ENCODE peak calls at places on chromosome 19, in seven cellular contexts. R, S, Y, D, W, O and Q are unnamed samples.
A peak's percentile ranks its signal among the peaks of the same experiment; 100 is the strongest.

GRCh38 chr19:16628984-16629691 is 1.1 kb upstream of the MED26 start:
- DNase-seq in R (no peak), S (peak; percentile 9), Y (peak; percentile 65), D (peak; percentile 39), W (peak; percentile 33), O (no peak), Q (no peak)

GRCh38 chr19:18802354-18802753 is 11.2 kb upstream of the COMP start:
- DNase-seq in R (peak; percentile 89), S (no peak), Y (no peak), D (no peak), W (no peak), O (no peak), Q (no peak)

GRCh38 chr19:13119654-13120053 is 1.6 kb downstream of the NACC1 start:
- DNase-seq in R (peak; percentile 20), S (no peak), Y (no peak), D (no peak), W (no peak), O (no peak), Q (no peak)

GRCh38 chr19:24062222-24062621 is 24.8 kb upstream of the ZNF254 start:
- DNase-seq in R (no peak), S (no peak), Y (no peak), D (no peak), W (no peak), O (no peak), Q (no peak)

GRCh38 chr19:3269972-3270667 is 45.7 kb downstream of the CELF5 start:
- DNase-seq in R (no peak), S (no peak), Y (no peak), D (no peak), W (no peak), O (no peak), Q (no peak)

GRCh38 chr19:13859361-13859880 is 17.5 kb upstream of the NANOS3 start:
- DNase-seq in R (no peak), S (no peak), Y (no peak), D (no peak), W (no peak), O (no peak), Q (no peak)

GRCh38 chr19:56403261-56403660 is 871 bp upstream of the ZNF583 start:
- DNase-seq in R (no peak), S (no peak), Y (no peak), D (no peak), W (no peak), O (peak; percentile 1), Q (no peak)

GRCh38 chr19:9913237-9914000 is 22.9 kb downstream of the OLFM2 start:
- DNase-seq in R (peak; percentile 50), S (peak; percentile 48), Y (peak; percentile 15), D (no peak), W (no peak), O (peak; percentile 71), Q (no peak)

GRCh38 chr19:16915135-16915534 is 26.3 kb downstream of the F2RL3 start:
- DNase-seq in R (no peak), S (no peak), Y (no peak), D (no peak), W (no peak), O (no peak), Q (no peak)

GRCh38 chr19:30227071-30227621 is 145.0 kb upstream of the ZNF536 start:
- DNase-seq in R (no peak), S (peak; percentile 45), Y (no peak), D (no peak), W (no peak), O (no peak), Q (no peak)

GRCh38 chr19:12543855-12544254 is 7.4 kb downstream of the ZNF564 start:
- DNase-seq in R (no peak), S (no peak), Y (no peak), D (no peak), W (no peak), O (no peak), Q (no peak)

GRCh38 chr19:15248648-15249559 is 16.7 kb upstream of the EPHX3 start:
- DNase-seq in R (no peak), S (peak; percentile 44), Y (peak; percentile 74), D (peak; percentile 94), W (no peak), O (no peak), Q (no peak)

GRCh38 chr19:50003254-50003788 is 21.9 kb downstream of the VRK3 start:
- DNase-seq in R (no peak), S (no peak), Y (no peak), D (no peak), W (no peak), O (no peak), Q (no peak)

GRCh38 chr19:16470911-16471811 is 609 bp downstream of the EPS15L1 start:
- DNase-seq in R (no peak), S (no peak), Y (peak; percentile 26), D (peak; percentile 36), W (no peak), O (no peak), Q (no peak)

GRCh38 chr19:35346193-35347052 is 1.3 kb upstream of the FFAR1 start:
- DNase-seq in R (peak; percentile 19), S (no peak), Y (peak; percentile 63), D (no peak), W (peak; percentile 74), O (no peak), Q (no peak)

GRCh38 chr19:54473071-54473941 is at the start of gene CDC42EP5:
- DNase-seq in R (peak; percentile 40), S (no peak), Y (peak; percentile 86), D (peak; percentile 76), W (no peak), O (peak; percentile 59), Q (no peak)

GRCh38 chr19:3784607-3785463 is 1.3 kb downstream of the MATK start:
- DNase-seq in R (peak; percentile 27), S (no peak), Y (no peak), D (no peak), W (no peak), O (no peak), Q (peak; percentile 45)

GRCh38 chr19:47618771-47619170 is 9.8 kb downstream of the BICRA start:
- DNase-seq in R (no peak), S (no peak), Y (peak; percentile 44), D (no peak), W (no peak), O (no peak), Q (no peak)

GRCh38 chr19:17686592-17687042 is 1.5 kb downstream of the UNC13A start:
- DNase-seq in R (peak; percentile 87), S (peak; percentile 8), Y (no peak), D (no peak), W (no peak), O (peak; percentile 5), Q (no peak)

GRCh38 chr19:49374665-49375434 is 11.2 kb downstream of the DKKL1 start:
- DNase-seq in R (no peak), S (no peak), Y (no peak), D (no peak), W (no peak), O (no peak), Q (no peak)

GRCh38 chr19:12695090-12695489 is 1.3 kb downstream of the FBXW9 start:
- DNase-seq in R (no peak), S (no peak), Y (no peak), D (no peak), W (no peak), O (no peak), Q (no peak)

DNA sequence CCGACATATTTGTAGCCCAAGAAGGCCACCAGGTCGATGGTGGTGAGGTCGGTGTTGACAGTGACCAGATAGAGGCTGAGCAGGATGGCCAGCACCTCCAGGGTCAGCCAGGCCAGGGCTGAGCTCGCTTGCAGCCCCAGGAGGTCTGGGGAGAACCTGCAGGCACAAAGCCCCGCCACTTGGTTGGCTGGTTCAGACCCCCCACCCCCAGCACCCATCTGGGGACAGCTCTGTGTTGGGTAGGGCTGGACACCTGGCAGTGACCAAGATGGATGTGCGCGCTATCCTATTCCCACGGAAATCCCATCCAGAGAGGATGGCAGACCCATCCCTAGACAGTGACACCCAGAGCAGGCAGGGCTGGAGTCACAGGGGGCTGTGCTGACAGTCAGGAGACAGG is 3.5 kb downstream of the C19orf33 start:
- DNase-seq in R (no peak), S (no peak), Y (no peak), D (no peak), W (no peak), O (no peak), Q (no peak)
- TF ChIP-seq CTCF in R (no peak), S (no peak), Y (no peak), D (no peak), W (no peak), O (no peak), Q (no peak)

GRCh38 chr19:41411682-41412265 is 14.2 kb downstream of the BCKDHA start:
- DNase-seq in R (no peak), S (no peak), Y (no peak), D (no peak), W (no peak), O (no peak), Q (no peak)

GRCh38 chr19:41412953-41413352 is 14.2 kb downstream of the B3GNT8 start:
- DNase-seq in R (no peak), S (no peak), Y (no peak), D (no peak), W (no peak), O (no peak), Q (no peak)

GRCh38 chr19:41409288-41409687 is 11.7 kb downstream of the BCKDHA start:
- DNase-seq in R (peak; percentile 37), S (peak; percentile 80), Y (no peak), D (no peak), W (no peak), O (peak; percentile 52), Q (no peak)

GRCh38 chr19:41410655-41411054 is 13.0 kb downstream of the BCKDHA start:
- DNase-seq in R (no peak), S (no peak), Y (no peak), D (no peak), W (no peak), O (no peak), Q (no peak)

GRCh38 chr19:41411094-41411493 is 13.5 kb downstream of the BCKDHA start:
- DNase-seq in R (no peak), S (no peak), Y (no peak), D (no peak), W (no peak), O (no peak), Q (no peak)
- H3K4me1 ChIP-seq in R (no peaks in the 10 kb centered on the region), S (peaks cover 27% of the 10 kb centered on the region), Y (no peaks in the 10 kb centered on the region), D (peaks cover 8% of the 10 kb centered on the region), W (peaks cover 18% of the 10 kb centered on the region), O (peaks cover 11% of the 10 kb centered on the region), Q (peaks cover 4% of the 10 kb centered on the region)

DNA sequence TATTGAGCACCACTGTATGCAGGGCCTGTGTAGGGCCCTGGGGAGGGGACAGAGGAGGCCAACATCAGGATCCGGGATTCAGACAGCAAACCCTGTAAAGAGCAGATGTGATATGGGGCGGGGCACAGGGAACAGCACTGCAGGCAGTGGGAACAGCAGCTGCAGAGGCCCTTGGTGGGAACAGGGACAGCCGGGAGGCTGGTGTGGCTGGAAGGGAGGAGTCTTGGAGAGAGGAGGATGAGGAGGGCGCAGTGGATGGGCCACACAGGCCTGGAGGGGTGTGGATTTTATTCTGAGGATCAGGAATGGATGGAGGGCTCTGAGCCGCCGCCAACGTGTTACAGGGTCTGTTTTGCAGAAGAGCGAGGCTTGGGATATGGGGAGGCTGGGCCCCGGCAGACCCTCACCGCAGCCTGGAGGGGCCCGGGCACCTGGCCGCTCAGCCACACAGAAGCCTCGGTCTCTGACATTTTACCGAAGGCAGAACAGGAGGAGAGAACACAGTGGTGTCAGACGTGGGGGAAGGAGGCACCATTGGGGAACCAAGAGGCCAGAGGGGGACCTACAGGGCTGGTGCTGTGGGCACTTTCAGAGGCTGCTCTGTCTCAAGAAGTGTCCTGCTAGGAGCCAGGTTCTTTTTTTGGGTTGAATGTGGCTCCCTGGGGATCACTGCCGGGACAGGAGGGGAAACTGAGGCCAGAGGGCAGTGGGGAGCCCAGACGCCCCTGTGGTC is 6.9 kb downstream of the EFNA2 start:
- DNase-seq in R (no peak), S (no peak), Y (no peak), D (no peak), W (no peak), O (no peak), Q (no peak)
- H3K27ac ChIP-seq in R (no peak overlapping the region), S (no peak overlapping the region), Y (peak overlapping the region; percentile 44), D (no peak overlapping the region), W (no peak overlapping the region), O (no peak overlapping the region), Q (no peak overlapping the region)

GRCh38 chr19:11321206-11322126 is 18.0 kb downstream of the RAB3D start:
- DNase-seq in R (no peak), S (no peak), Y (no peak), D (no peak), W (no peak), O (no peak), Q (no peak)
- TF ChIP-seq CTCF in R (peak; percentile 56), S (no peak), Y (no peak), D (no peak), W (no peak), O (no peak), Q (peak; percentile 20)